ENCODE peak calls at places on chromosomes 6 and 20, in seven cellular contexts. One of them, this sample, is unnamed.

GRCh38 chr6:155014715-155015300 is 19.7 kb downstream of the TIAM2 start:
- DNase-seq in H1: no peak
- DNase-seq in K562: no peak
- DNase-seq in NT2/D1: no peak
- DNase-seq in GM12878: no peak
- DNase-seq in SK-N-SH: no peak
- DNase-seq in HepG2: no peak
- DNase-seq in this sample: no peak

GRCh38 chr6:12516070-12516469 is 200.5 kb upstream of the PHACTR1 start:
- DNase-seq in NT2/D1: no peak
- DNase-seq in HepG2: no peak
- DNase-seq in H1: no peak
- DNase-seq in K562: no peak
- DNase-seq in SK-N-SH: no peak
- DNase-seq in GM12878: no peak
- DNase-seq in this sample: no peak

GRCh38 chr20:40563296-40563950 is 125.6 kb downstream of the MAFB start:
- DNase-seq in K562: peak
- DNase-seq in SK-N-SH: no peak
- DNase-seq in HepG2: no peak
- DNase-seq in GM12878: no peak
- DNase-seq in NT2/D1: no peak
- DNase-seq in H1: no peak
- DNase-seq in this sample: peak

GRCh38 chr20:10216146-10216741 is 2.4 kb upstream of the SNAP25 start:
- DNase-seq in SK-N-SH: no peak
- DNase-seq in NT2/D1: no peak
- DNase-seq in K562: no peak
- DNase-seq in GM12878: no peak
- DNase-seq in HepG2: no peak
- DNase-seq in H1: no peak
- DNase-seq in this sample: no peak

GRCh38 chr6:52499681-52500239 is 77.1 kb downstream of the TRAM2 start:
- DNase-seq in K562: no peak
- DNase-seq in SK-N-SH: no peak
- DNase-seq in HepG2: no peak
- DNase-seq in H1: peak
- DNase-seq in NT2/D1: no peak
- DNase-seq in GM12878: no peak
- DNase-seq in this sample: no peak

GRCh38 chr6:56490994-56491393 is 151.7 kb downstream of the DST start:
- DNase-seq in HepG2: no peak
- DNase-seq in GM12878: no peak
- DNase-seq in K562: no peak
- DNase-seq in NT2/D1: no peak
- DNase-seq in SK-N-SH: no peak
- DNase-seq in H1: no peak
- DNase-seq in this sample: no peak

GRCh38 chr6:92915466-92915865 is 503.9 kb downstream of the EPHA7 start:
- DNase-seq in K562: no peak
- DNase-seq in HepG2: no peak
- DNase-seq in GM12878: no peak
- DNase-seq in SK-N-SH: no peak
- DNase-seq in H1: no peak
- DNase-seq in NT2/D1: no peak
- DNase-seq in this sample: no peak

GRCh38 chr6:125099211-125100017 is 54.2 kb upstream of the TPD52L1 start:
- DNase-seq in H1: peak
- DNase-seq in NT2/D1: no peak
- DNase-seq in HepG2: no peak
- DNase-seq in SK-N-SH: peak
- DNase-seq in K562: peak
- DNase-seq in GM12878: no peak
- DNase-seq in this sample: peak

GRCh38 chr6:141265748-141266647 is 866.7 kb upstream of the GJE1 start:
- DNase-seq in SK-N-SH: no peak
- DNase-seq in H1: no peak
- DNase-seq in GM12878: no peak
- DNase-seq in NT2/D1: no peak
- DNase-seq in K562: no peak
- DNase-seq in HepG2: peak
- DNase-seq in this sample: no peak

GRCh38 chr6:53718597-53719460 is 53.3 kb upstream of the KLHL31 start:
- DNase-seq in GM12878: peak
- DNase-seq in NT2/D1: peak
- DNase-seq in K562: peak
- DNase-seq in HepG2: peak
- DNase-seq in SK-N-SH: peak
- DNase-seq in H1: no peak
- DNase-seq in this sample: peak

GRCh38 chr20:14780508-14780907 is 443.1 kb upstream of the FLRT3 start:
- DNase-seq in H1: no peak
- DNase-seq in K562: no peak
- DNase-seq in GM12878: no peak
- DNase-seq in HepG2: no peak
- DNase-seq in NT2/D1: no peak
- DNase-seq in SK-N-SH: no peak
- DNase-seq in this sample: no peak

GRCh38 chr20:58225490-58226200 is 2.8 kb downstream of the ANKRD60 start:
- DNase-seq in H1: no peak
- DNase-seq in NT2/D1: no peak
- DNase-seq in K562: no peak
- DNase-seq in HepG2: no peak
- DNase-seq in GM12878: no peak
- DNase-seq in SK-N-SH: no peak
- DNase-seq in this sample: no peak

GRCh38 chr6:113370508-113370907 is 486.6 kb upstream of the MARCKS start:
- DNase-seq in H1: no peak
- DNase-seq in K562: no peak
- DNase-seq in SK-N-SH: no peak
- DNase-seq in HepG2: no peak
- DNase-seq in GM12878: no peak
- DNase-seq in NT2/D1: no peak
- DNase-seq in this sample: no peak

GRCh38 chr20:31661625-31662371 is 24.1 kb downstream of the COX4I2 start:
- DNase-seq in K562: peak
- DNase-seq in SK-N-SH: peak
- DNase-seq in H1: peak
- DNase-seq in GM12878: no peak
- DNase-seq in NT2/D1: no peak
- DNase-seq in HepG2: peak
- DNase-seq in this sample: peak

GRCh38 chr6:137731960-137732616 is 135.0 kb upstream of the TNFAIP3 start:
- DNase-seq in NT2/D1: no peak
- DNase-seq in HepG2: peak
- DNase-seq in H1: no peak
- DNase-seq in GM12878: no peak
- DNase-seq in K562: no peak
- DNase-seq in SK-N-SH: no peak
- DNase-seq in this sample: no peak

GRCh38 chr20:19254086-19254821 is 41.8 kb downstream of the SLC24A3 start:
- DNase-seq in NT2/D1: no peak
- DNase-seq in HepG2: no peak
- DNase-seq in H1: peak
- DNase-seq in SK-N-SH: no peak
- DNase-seq in GM12878: no peak
- DNase-seq in K562: no peak
- DNase-seq in this sample: no peak

GRCh38 chr20:22795455-22795854 is 211.1 kb upstream of the FOXA2 start:
- DNase-seq in GM12878: no peak
- DNase-seq in SK-N-SH: no peak
- DNase-seq in HepG2: no peak
- DNase-seq in H1: no peak
- DNase-seq in K562: no peak
- DNase-seq in NT2/D1: no peak
- DNase-seq in this sample: no peak

GRCh38 chr6:29447670-29448069 is 8.6 kb downstream of the OR10C1 start:
- DNase-seq in SK-N-SH: no peak
- DNase-seq in HepG2: no peak
- DNase-seq in H1: no peak
- DNase-seq in K562: no peak
- DNase-seq in GM12878: no peak
- DNase-seq in NT2/D1: peak
- DNase-seq in this sample: no peak

GRCh38 chr20:50855498-50856474 is 60.9 kb downstream of the BCAS4 start:
- DNase-seq in GM12878: no peak
- DNase-seq in SK-N-SH: peak
- DNase-seq in H1: no peak
- DNase-seq in K562: no peak
- DNase-seq in NT2/D1: no peak
- DNase-seq in HepG2: peak
- DNase-seq in this sample: no peak

GRCh38 chr6:29071831-29072723 is 15.0 kb downstream of the OR2B3 start:
- DNase-seq in NT2/D1: peak
- DNase-seq in SK-N-SH: peak
- DNase-seq in H1: peak
- DNase-seq in HepG2: peak
- DNase-seq in GM12878: no peak
- DNase-seq in K562: peak
- DNase-seq in this sample: peak

GRCh38 chr6:56795852-56796532 is 153.3 kb upstream of the DST start:
- DNase-seq in H1: no peak
- DNase-seq in SK-N-SH: peak
- DNase-seq in GM12878: no peak
- DNase-seq in NT2/D1: no peak
- DNase-seq in HepG2: no peak
- DNase-seq in K562: no peak
- DNase-seq in this sample: no peak

GRCh38 chr6:85866373-85866740 is 223.7 kb upstream of the SYNCRIP start:
- DNase-seq in HepG2: no peak
- DNase-seq in H1: no peak
- DNase-seq in NT2/D1: no peak
- DNase-seq in SK-N-SH: no peak
- DNase-seq in K562: no peak
- DNase-seq in GM12878: no peak
- DNase-seq in this sample: no peak

GRCh38 chr20:63085087-63085861 is 78.5 kb upstream of the BHLHE23 start:
- DNase-seq in SK-N-SH: peak
- DNase-seq in NT2/D1: no peak
- DNase-seq in HepG2: no peak
- DNase-seq in H1: peak
- DNase-seq in K562: no peak
- DNase-seq in GM12878: no peak
- DNase-seq in this sample: no peak

GRCh38 chr6:18387061-18387721 is at the start of gene RNF144B:
- DNase-seq in NT2/D1: peak
- DNase-seq in GM12878: peak
- DNase-seq in HepG2: peak
- DNase-seq in H1: peak
- DNase-seq in K562: no peak
- DNase-seq in SK-N-SH: peak
- DNase-seq in this sample: peak

GRCh38 chr6:127971945-127972391 is 71.1 kb upstream of the THEMIS start:
- DNase-seq in HepG2: peak
- DNase-seq in K562: no peak
- DNase-seq in GM12878: no peak
- DNase-seq in H1: no peak
- DNase-seq in SK-N-SH: no peak
- DNase-seq in NT2/D1: no peak
- DNase-seq in this sample: no peak
- TF ChIP-seq YY1 in HepG2: no peak
- TF ChIP-seq YY1 in K562: no peak
- TF ChIP-seq YY1 in GM12878: no peak
- TF ChIP-seq YY1 in H1: no peak
- TF ChIP-seq YY1 in SK-N-SH: no peak
- TF ChIP-seq YY1 in NT2/D1: no peak
- TF ChIP-seq YY1 in this sample: no peak

DNA sequence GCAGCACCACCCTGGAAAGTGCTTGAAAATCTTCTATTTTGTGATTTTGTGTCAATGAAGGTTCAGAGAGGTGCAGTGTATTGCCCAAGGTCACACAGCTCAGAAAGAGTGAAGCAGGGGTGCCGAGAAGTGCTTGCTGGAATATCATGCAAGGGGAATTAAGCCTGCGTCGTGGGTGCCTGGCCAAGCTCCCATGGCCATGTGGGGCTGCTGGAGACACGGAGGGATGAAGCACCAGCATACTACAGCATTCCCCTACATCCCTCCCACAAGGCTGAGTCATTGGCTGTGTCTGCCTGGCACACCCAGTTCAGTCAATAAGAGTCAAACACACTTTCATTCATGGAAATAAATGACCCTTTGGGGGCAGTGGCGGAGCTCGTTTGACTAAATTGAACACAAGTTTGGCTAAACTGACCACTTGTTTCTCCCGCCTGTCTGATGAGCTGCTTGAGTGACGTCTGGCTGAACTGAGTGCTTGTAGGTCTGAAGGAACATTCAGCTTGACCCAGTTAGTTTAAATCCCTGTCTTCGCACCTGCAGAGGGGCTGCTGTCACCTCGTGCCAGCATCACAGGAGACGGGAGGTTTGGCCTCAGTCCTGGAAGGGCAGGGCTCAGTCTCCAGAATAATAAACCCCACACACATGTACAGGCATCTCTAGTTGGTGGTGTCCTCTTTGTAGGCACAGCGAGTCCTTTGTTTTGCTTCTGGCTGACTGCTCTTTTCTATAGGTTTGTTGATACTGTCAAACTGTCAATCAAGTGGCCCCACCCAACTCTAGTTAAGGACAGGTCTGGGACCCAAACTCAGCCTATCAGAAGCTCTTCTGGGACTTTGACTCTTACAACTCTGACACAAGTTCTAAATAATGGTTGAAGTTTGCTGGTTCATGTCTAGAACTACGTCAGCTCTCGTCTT is 8.4 kb upstream of the TGM2 start:
- DNase-seq in SK-N-SH: no peak
- DNase-seq in H1: no peak
- DNase-seq in GM12878: no peak
- DNase-seq in NT2/D1: no peak
- DNase-seq in K562: peak
- DNase-seq in HepG2: peak
- DNase-seq in this sample: no peak
- TF ChIP-seq YY1 in SK-N-SH: no peak
- TF ChIP-seq YY1 in H1: no peak
- TF ChIP-seq YY1 in GM12878: no peak
- TF ChIP-seq YY1 in NT2/D1: no peak
- TF ChIP-seq YY1 in K562: no peak
- TF ChIP-seq YY1 in HepG2: no peak
- TF ChIP-seq YY1 in this sample: no peak

DNA sequence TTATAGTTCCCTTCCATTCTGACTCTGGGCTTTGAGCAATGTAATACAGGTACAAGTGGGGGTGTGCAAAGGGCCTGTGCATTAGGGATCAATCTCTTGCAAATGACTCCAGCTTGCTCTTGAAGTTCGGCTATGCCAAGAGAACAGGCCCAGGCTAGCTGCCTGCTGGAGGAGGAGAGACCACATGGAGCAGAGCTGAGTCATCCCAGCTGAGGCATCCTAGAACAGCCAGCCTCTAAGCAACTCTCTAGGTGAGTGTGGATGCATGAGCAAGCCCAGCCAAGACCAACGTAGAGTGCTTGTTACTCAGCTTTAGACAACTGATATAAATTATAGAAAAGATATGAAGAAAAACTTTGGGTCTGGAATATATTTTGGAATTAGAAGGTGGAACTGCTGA is 47.6 kb upstream of the RBM24 start:
- DNase-seq in NT2/D1: no peak
- DNase-seq in GM12878: no peak
- DNase-seq in H1: no peak
- DNase-seq in SK-N-SH: no peak
- DNase-seq in HepG2: peak
- DNase-seq in K562: no peak
- DNase-seq in this sample: no peak
- TF ChIP-seq YY1 in NT2/D1: no peak
- TF ChIP-seq YY1 in GM12878: no peak
- TF ChIP-seq YY1 in H1: no peak
- TF ChIP-seq YY1 in SK-N-SH: no peak
- TF ChIP-seq YY1 in HepG2: no peak
- TF ChIP-seq YY1 in K562: no peak
- TF ChIP-seq YY1 in this sample: no peak

GRCh38 chr20:17864791-17865190 is 103.8 kb downstream of the SNX5 start:
- DNase-seq in NT2/D1: no peak
- DNase-seq in SK-N-SH: no peak
- DNase-seq in HepG2: no peak
- DNase-seq in H1: no peak
- DNase-seq in K562: no peak
- DNase-seq in GM12878: no peak
- DNase-seq in this sample: no peak
- TF ChIP-seq YY1 in NT2/D1: no peak
- TF ChIP-seq YY1 in SK-N-SH: no peak
- TF ChIP-seq YY1 in HepG2: no peak
- TF ChIP-seq YY1 in H1: no peak
- TF ChIP-seq YY1 in K562: no peak
- TF ChIP-seq YY1 in GM12878: no peak
- TF ChIP-seq YY1 in this sample: no peak